ENCODE peak calls at places on chromosomes 4 and X, in eight cellular contexts. S, J, L, D, B, Y, U and I are unnamed samples. For H3K4me1 and H3K27me3, the result is how much of the 10 kb centered on the place peaks cover.

GRCh38 chr4:72418458-72418857 is 150.6 kb downstream of the ADAMTS3 start:
- DNase-seq in D (no peak), J (no peak), S (peak), B (no peak), Y (peak), U (peak), L (peak), I (peak)

GRCh38 chrX:9875801-9876200 is 89.6 kb downstream of the SHROOM2 start:
- DNase-seq in Y (no peak), S (no peak), B (no peak), U (no peak), L (no peak), J (no peak), D (no peak), I (no peak)

GRCh38 chrX:96182366-96182765 is 502.3 kb upstream of the DIAPH2 start:
- DNase-seq in D (peak), U (no peak), B (no peak), Y (no peak), S (peak), J (no peak), L (no peak), I (peak)

GRCh38 chr4:7519638-7520373 is 85.1 kb upstream of the PSAPL1 start:
- DNase-seq in S (no peak), J (no peak), B (no peak), L (peak), D (no peak), U (no peak), Y (no peak), I (no peak)

GRCh38 chrX:109843963-109844751 is 111.1 kb upstream of the ACSL4 start:
- DNase-seq in J (no peak), L (peak), D (peak), B (no peak), S (peak), Y (no peak), U (no peak), I (no peak)

GRCh38 chrX:80749404-80749803 is 60.3 kb downstream of the BRWD3 start:
- DNase-seq in D (no peak), B (no peak), J (no peak), S (no peak), U (no peak), Y (no peak), L (no peak), I (no peak)

GRCh38 chr4:94171616-94172015 is 36.0 kb upstream of the SMARCAD1 start:
- DNase-seq in Y (no peak), B (no peak), D (no peak), S (peak), L (no peak), J (no peak), U (no peak), I (no peak)

GRCh38 chr4:91114386-91114785 is 987.2 kb downstream of the CCSER1 start:
- DNase-seq in D (no peak), B (no peak), Y (no peak), J (no peak), U (no peak), S (no peak), L (no peak), I (no peak)

GRCh38 chr4:141021397-141022194 is 111.7 kb downstream of the RNF150 start:
- DNase-seq in Y (no peak), B (no peak), J (no peak), D (peak), L (peak), U (no peak), S (no peak), I (no peak)

GRCh38 chrX:22952011-22952410 is 47.7 kb upstream of the DDX53 start:
- DNase-seq in J (no peak), Y (no peak), L (peak), S (no peak), D (peak), U (no peak), B (no peak), I (no peak)

GRCh38 chr4:165992263-165992662 is 119.2 kb downstream of the TLL1 start:
- DNase-seq in U (no peak), D (no peak), S (no peak), B (no peak), Y (no peak), J (no peak), L (no peak), I (no peak)

GRCh38 chr4:128917781-128918180 is 108.3 kb downstream of the JADE1 start:
- DNase-seq in U (no peak), J (peak), S (no peak), L (no peak), B (no peak), Y (no peak), D (no peak), I (no peak)

GRCh38 chr4:141858437-141858836 is 222.1 kb downstream of the IL15 start:
- DNase-seq in U (no peak), S (no peak), J (no peak), D (no peak), L (no peak), B (no peak), Y (no peak), I (no peak)

GRCh38 chr4:22780797-22781196 is 88.1 kb downstream of the GBA3 start:
- DNase-seq in J (no peak), S (no peak), D (no peak), U (no peak), Y (no peak), B (no peak), L (no peak), I (no peak)

GRCh38 chr4:145132521-145133098 is 34.5 kb downstream of the ABCE1 start:
- DNase-seq in D (peak), U (no peak), L (no peak), Y (no peak), J (no peak), B (no peak), S (peak), I (no peak)

GRCh38 chrX:31099536-31100090 is 27.8 kb upstream of the FTHL17 start:
- DNase-seq in L (no peak), D (no peak), S (no peak), B (no peak), J (no peak), U (no peak), Y (no peak), I (no peak)

GRCh38 chr4:181528570-181529184 is 714.5 kb upstream of the TENM3 start:
- DNase-seq in D (peak), L (peak), S (peak), U (peak), J (no peak), B (no peak), Y (peak), I (peak)

GRCh38 chr4:24433515-24434192 is 150.7 kb downstream of the DHX15 start:
- DNase-seq in B (no peak), S (no peak), D (no peak), Y (peak), J (no peak), L (no peak), U (no peak), I (no peak)

GRCh38 chr4:28518781-28519180 is 1658.1 kb downstream of the STIM2 start:
- DNase-seq in Y (no peak), D (no peak), S (peak), J (no peak), U (no peak), L (no peak), B (no peak), I (no peak)

GRCh38 chr4:89024051-89024675 is 32.8 kb downstream of the FAM13A start:
- DNase-seq in S (peak), L (peak), J (peak), Y (no peak), B (peak), U (no peak), D (peak), I (no peak)

GRCh38 chr4:7147661-7148310 is 44.6 kb upstream of the SORCS2 start:
- DNase-seq in U (no peak), L (no peak), B (no peak), D (no peak), S (no peak), Y (no peak), J (no peak), I (no peak)

GRCh38 chrX:152898442-152898841 is 575 bp downstream of the ZNF185 start:
- DNase-seq in J (no peak), U (no peak), Y (no peak), S (no peak), L (no peak), D (no peak), B (no peak), I (no peak)
- H3K4me3 ChIP-seq in J (no peak), U (no peak), Y (no peak), S (peak), L (peak), D (peak), B (no peak), I (no peak)

DNA sequence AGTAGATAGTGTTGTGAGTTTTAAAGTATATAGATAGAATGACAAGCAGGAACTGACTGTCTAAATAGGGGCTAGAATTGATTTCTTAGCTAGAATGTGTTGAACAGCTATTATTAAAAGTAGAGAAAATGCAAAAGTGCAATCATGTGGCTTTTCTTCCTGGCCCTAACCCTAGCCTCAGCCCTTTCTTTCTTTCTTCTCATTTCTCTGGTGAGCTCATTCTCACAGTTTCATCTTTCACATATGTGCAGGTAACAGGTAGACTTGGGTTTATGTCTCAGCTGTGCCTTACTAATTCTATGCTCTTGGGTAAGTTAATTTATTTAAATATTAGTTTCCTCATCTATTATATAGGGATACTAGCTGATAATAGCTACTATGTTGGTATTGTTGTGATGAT is 24.9 kb downstream of the FGF2 start:
- DNase-seq in B (no peak), D (no peak), L (no peak), J (no peak), U (no peak), Y (no peak), S (no peak), I (no peak)
- H3K4me1 ChIP-seq in B (under half), D (under half), L (under half), J (under half), U (under half), Y (under half), S (half or more), I (under half)

DNA sequence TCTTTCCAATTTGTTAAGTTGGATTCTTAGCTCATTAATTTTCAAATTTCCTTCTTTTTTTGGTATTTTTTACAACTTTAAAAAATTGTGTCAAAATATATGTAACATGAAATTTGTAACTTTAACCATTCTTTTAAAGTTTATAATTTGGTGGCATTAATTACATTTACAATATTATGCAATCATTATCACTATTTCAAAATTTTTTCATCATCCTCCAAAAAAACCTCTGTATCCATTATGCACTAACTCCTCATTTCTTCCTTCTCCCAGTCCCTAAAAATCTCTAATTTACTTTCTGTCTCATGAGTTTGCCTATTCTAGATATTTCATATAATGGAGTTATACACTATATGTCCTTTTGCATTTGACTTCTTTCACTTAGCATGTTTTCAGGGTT is 4.7 kb upstream of the FAM47E start:
- DNase-seq in D (no peak), L (no peak), U (no peak), B (no peak), Y (no peak), J (no peak), S (no peak), I (no peak)
- H3K27me3 ChIP-seq in D (under half), L (under half), U (under half), B (under half), Y (under half), J (under half), S (half or more), I (under half)

GRCh38 chr4:70619778-70620177 is 8.8 kb upstream of the ENAM start:
- DNase-seq in J (no peak), B (no peak), S (no peak), D (no peak), Y (no peak), L (no peak), U (no peak), I (no peak)

GRCh38 chr4:70608324-70608723 is 16.3 kb downstream of the AMBN start:
- DNase-seq in B (no peak), L (no peak), U (no peak), J (no peak), D (no peak), S (no peak), Y (no peak), I (no peak)

GRCh38 chr4:70613182-70613892 is 15.2 kb upstream of the ENAM start:
- DNase-seq in D (no peak), S (peak), L (no peak), Y (no peak), B (no peak), J (no peak), U (no peak), I (no peak)

GRCh38 chr4:70619288-70619687 is 9.3 kb upstream of the ENAM start:
- DNase-seq in U (no peak), S (no peak), D (no peak), J (no peak), B (no peak), Y (no peak), L (no peak), I (no peak)

GRCh38 chr4:70613893-70614572 is 14.5 kb upstream of the ENAM start:
- DNase-seq in D (no peak), S (peak), J (no peak), L (no peak), U (no peak), Y (no peak), B (no peak), I (no peak)
- H3K4me3 ChIP-seq in D (no peak), S (peak), J (no peak), L (no peak), U (peak), Y (peak), B (no peak), I (peak)

DNA sequence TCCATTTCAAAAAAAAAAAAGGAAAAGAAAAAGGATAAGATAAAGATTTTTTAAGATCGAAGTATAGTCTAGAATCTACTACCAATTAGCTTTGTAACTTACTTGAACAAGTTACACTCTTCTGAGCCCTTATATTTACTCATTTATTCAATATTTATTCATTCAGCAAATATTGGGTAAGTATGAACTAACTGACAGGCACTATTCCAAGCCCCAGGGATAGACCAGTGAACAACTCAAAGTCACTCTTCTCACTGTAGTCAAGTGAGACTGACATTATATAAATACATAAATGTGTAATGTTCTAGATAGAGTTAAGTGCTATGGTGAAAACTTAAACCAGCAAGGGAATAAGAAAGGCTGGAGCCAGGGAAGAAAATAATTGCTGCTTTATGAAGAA is 131.6 kb downstream of the ARHGAP24 start:
- DNase-seq in L (no peak), D (no peak), U (no peak), Y (no peak), B (no peak), S (no peak), J (no peak), I (no peak)
- H3K4me1 ChIP-seq in L (under half), D (under half), U (under half), Y (under half), B (under half), S (under half), J (under half), I (under half)

GRCh38 chrX:74238771-74239170 is 65.2 kb upstream of the ZCCHC13 start:
- DNase-seq in D (no peak), L (no peak), S (no peak), U (no peak), B (no peak), J (no peak), Y (no peak), I (no peak)
- H3K27me3 ChIP-seq in D (under half), L (under half), S (under half), U (under half), B (under half), J (under half), Y (under half), I (under half)

GRCh38 chr4:54226399-54227260 is 2.5 kb upstream of the PDGFRA start:
- DNase-seq in U (peak), D (peak), J (no peak), S (peak), B (peak), Y (peak), L (no peak), I (peak)
- H3K4me3 ChIP-seq in U (peak), D (peak), J (peak), S (peak), B (peak), Y (peak), L (peak), I (peak)